ENCODE peak calls at places on chromosomes 11 and 22, in four cellular contexts. One of them, this sample, is unnamed.

GRCh38 chr22:28560005-28560742 is 119.5 kb downstream of the TTC28 start:
- DNase-seq in cardiac fibroblast: peak
- DNase-seq in MM.1S: no peak
- DNase-seq in right atrium auricular region: no peak
- DNase-seq in this sample: no peak

GRCh38 chr11:87213444-87213843 is 175.7 kb downstream of the TMEM135 start:
- DNase-seq in cardiac fibroblast: no peak
- DNase-seq in MM.1S: peak
- DNase-seq in right atrium auricular region: no peak
- DNase-seq in this sample: no peak

GRCh38 chr11:116446542-116446941 is 326.2 kb downstream of the BUD13 start:
- DNase-seq in cardiac fibroblast: no peak
- DNase-seq in MM.1S: no peak
- DNase-seq in right atrium auricular region: no peak
- DNase-seq in this sample: no peak

GRCh38 chr22:25008666-25009065 is 56.1 kb downstream of the KIAA1671 start:
- DNase-seq in cardiac fibroblast: no peak
- DNase-seq in MM.1S: no peak
- DNase-seq in right atrium auricular region: no peak
- DNase-seq in this sample: no peak

GRCh38 chr22:37304595-37305343 is 22.5 kb downstream of the CYTH4 start:
- DNase-seq in cardiac fibroblast: peak
- DNase-seq in MM.1S: no peak
- DNase-seq in right atrium auricular region: no peak
- DNase-seq in this sample: no peak

GRCh38 chr11:10275714-10276113 is 18.3 kb downstream of the SBF2 start:
- DNase-seq in cardiac fibroblast: peak
- DNase-seq in MM.1S: no peak
- DNase-seq in right atrium auricular region: no peak
- DNase-seq in this sample: no peak

GRCh38 chr22:32615874-32616564 is 141.4 kb downstream of the FBXO7 start:
- DNase-seq in cardiac fibroblast: no peak
- DNase-seq in MM.1S: no peak
- DNase-seq in right atrium auricular region: no peak
- DNase-seq in this sample: no peak

GRCh38 chr22:35523167-35523928 is 17.3 kb upstream of the RASD2 start:
- DNase-seq in cardiac fibroblast: no peak
- DNase-seq in MM.1S: peak
- DNase-seq in right atrium auricular region: no peak
- DNase-seq in this sample: no peak

GRCh38 chr11:1559103-1559951 is 12.7 kb downstream of the DUSP8 start:
- DNase-seq in cardiac fibroblast: peak
- DNase-seq in MM.1S: no peak
- DNase-seq in right atrium auricular region: peak
- DNase-seq in this sample: no peak

GRCh38 chr11:2700415-2701211 is 819 bp upstream of the KCNQ1OT1 start:
- DNase-seq in cardiac fibroblast: peak
- DNase-seq in MM.1S: peak
- DNase-seq in right atrium auricular region: peak
- DNase-seq in this sample: peak

GRCh38 chr11:6828103-6828502 is 17.4 kb upstream of the OR10A5 start:
- DNase-seq in cardiac fibroblast: no peak
- DNase-seq in MM.1S: no peak
- DNase-seq in right atrium auricular region: no peak
- DNase-seq in this sample: no peak

GRCh38 chr11:34783816-34784317 is 132.3 kb downstream of the APIP start:
- DNase-seq in cardiac fibroblast: no peak
- DNase-seq in MM.1S: peak
- DNase-seq in right atrium auricular region: no peak
- DNase-seq in this sample: no peak

GRCh38 chr22:36577019-36577418 is 48.1 kb upstream of the EIF3D start:
- DNase-seq in cardiac fibroblast: peak
- DNase-seq in MM.1S: no peak
- DNase-seq in right atrium auricular region: no peak
- DNase-seq in this sample: no peak

GRCh38 chr11:75237050-75237449 is 3.5 kb upstream of the TPBGL start:
- DNase-seq in cardiac fibroblast: no peak
- DNase-seq in MM.1S: no peak
- DNase-seq in right atrium auricular region: no peak
- DNase-seq in this sample: no peak

GRCh38 chr11:65560555-65561418 is 2.6 kb upstream of the LTBP3 start:
- DNase-seq in cardiac fibroblast: peak
- DNase-seq in MM.1S: no peak
- DNase-seq in right atrium auricular region: no peak
- DNase-seq in this sample: no peak

GRCh38 chr22:25763239-25763777 is 21.3 kb downstream of the MYO18B start:
- DNase-seq in cardiac fibroblast: peak
- DNase-seq in MM.1S: no peak
- DNase-seq in right atrium auricular region: no peak
- DNase-seq in this sample: no peak

GRCh38 chr11:34313099-34313517 is 44.7 kb downstream of the ABTB2 start:
- DNase-seq in cardiac fibroblast: peak
- DNase-seq in MM.1S: no peak
- DNase-seq in right atrium auricular region: no peak
- DNase-seq in this sample: peak

GRCh38 chr11:659532-660085 is 22.5 kb downstream of the DRD4 start:
- DNase-seq in cardiac fibroblast: no peak
- DNase-seq in MM.1S: no peak
- DNase-seq in right atrium auricular region: no peak
- DNase-seq in this sample: no peak

GRCh38 chr11:131041331-131042040 is 125.2 kb upstream of the SNX19 start:
- DNase-seq in cardiac fibroblast: peak
- DNase-seq in MM.1S: no peak
- DNase-seq in right atrium auricular region: no peak
- DNase-seq in this sample: no peak

GRCh38 chr11:16252373-16252772 is 104.0 kb downstream of the SOX6 start:
- DNase-seq in cardiac fibroblast: peak
- DNase-seq in MM.1S: no peak
- DNase-seq in right atrium auricular region: no peak
- DNase-seq in this sample: no peak

GRCh38 chr22:29956680-29957079 is 73.7 kb downstream of the MTMR3 start:
- DNase-seq in cardiac fibroblast: no peak
- DNase-seq in MM.1S: no peak
- DNase-seq in right atrium auricular region: no peak
- DNase-seq in this sample: no peak

GRCh38 chr11:84714316-84714780 is 912.8 kb downstream of the DLG2 start:
- DNase-seq in cardiac fibroblast: peak
- DNase-seq in MM.1S: peak
- DNase-seq in right atrium auricular region: no peak
- DNase-seq in this sample: no peak

GRCh38 chr11:12249590-12250260 is 127.6 kb upstream of the PARVA start:
- DNase-seq in cardiac fibroblast: peak
- DNase-seq in MM.1S: no peak
- DNase-seq in right atrium auricular region: no peak
- DNase-seq in this sample: no peak

GRCh38 chr11:11555228-11555627 is 66.6 kb downstream of the GALNT18 start:
- DNase-seq in cardiac fibroblast: no peak
- DNase-seq in MM.1S: no peak
- DNase-seq in right atrium auricular region: no peak
- DNase-seq in this sample: no peak

GRCh38 chr11:81986556-81987161 is 747.0 kb downstream of the FAM181B start:
- DNase-seq in cardiac fibroblast: no peak
- DNase-seq in MM.1S: no peak
- DNase-seq in right atrium auricular region: no peak
- DNase-seq in this sample: no peak

GRCh38 chr11:9990221-9990973 is 303.6 kb downstream of the SBF2 start:
- DNase-seq in cardiac fibroblast: peak
- DNase-seq in MM.1S: no peak
- DNase-seq in right atrium auricular region: no peak
- DNase-seq in this sample: no peak

GRCh38 chr22:36197601-36198146 is 3.9 kb downstream of the APOL4 start:
- DNase-seq in cardiac fibroblast: no peak
- DNase-seq in MM.1S: peak
- DNase-seq in right atrium auricular region: no peak
- DNase-seq in this sample: no peak

GRCh38 chr11:128411812-128412211 is 175.5 kb downstream of the ETS1 start:
- DNase-seq in cardiac fibroblast: no peak
- DNase-seq in MM.1S: no peak
- DNase-seq in right atrium auricular region: no peak
- DNase-seq in this sample: no peak

DNA sequence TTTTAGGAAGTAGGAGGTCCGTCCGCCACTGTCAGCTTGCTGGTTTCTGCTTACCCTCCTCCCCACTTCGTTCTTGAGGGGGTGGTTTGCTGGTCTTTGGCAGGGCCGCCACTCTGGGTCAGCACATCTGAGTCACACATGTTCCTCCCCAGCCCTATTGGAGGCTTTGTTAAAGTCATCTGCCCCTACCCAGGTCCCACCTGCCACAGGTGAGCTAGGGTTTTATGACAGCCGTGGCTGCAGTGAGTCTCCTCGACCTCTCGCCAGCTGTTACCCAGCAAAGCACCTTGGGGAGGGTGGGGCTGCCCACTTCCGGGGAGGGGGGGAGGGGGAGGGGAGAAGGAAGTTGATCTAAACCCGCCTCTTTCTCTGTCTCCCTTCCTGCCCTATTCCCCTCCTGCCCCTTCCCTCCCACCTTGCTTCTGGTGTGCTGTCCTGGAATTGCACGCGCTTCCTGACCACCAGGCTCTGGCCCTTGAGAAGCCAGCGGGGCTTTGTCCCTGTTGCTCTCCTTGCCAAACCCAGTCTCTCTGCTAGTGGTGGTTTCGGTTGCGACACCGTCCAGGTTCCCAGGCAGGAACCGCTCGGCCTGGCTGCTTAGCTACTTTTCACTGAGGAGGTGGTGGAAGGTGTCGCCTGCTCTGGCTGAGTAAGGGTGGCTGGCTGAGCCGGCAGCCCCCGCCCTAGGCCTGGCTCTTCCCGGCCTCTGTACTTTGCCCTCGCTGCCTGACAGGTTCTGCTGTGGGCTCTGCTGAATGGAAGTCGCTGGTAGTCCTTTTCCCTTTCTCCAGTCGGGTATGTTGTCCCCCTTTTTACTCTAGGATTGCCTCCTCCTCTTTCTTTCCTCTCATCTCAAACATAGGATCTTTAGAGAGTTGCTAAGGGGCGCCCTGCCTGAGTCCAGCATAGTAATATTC is 28.5 kb downstream of the RCOR2 start:
- DNase-seq in cardiac fibroblast: peak
- DNase-seq in MM.1S: peak
- DNase-seq in right atrium auricular region: peak
- DNase-seq in this sample: peak
- TF ChIP-seq CTCF in cardiac fibroblast: no peak
- TF ChIP-seq CTCF in MM.1S: no peak
- TF ChIP-seq CTCF in right atrium auricular region: no peak
- TF ChIP-seq CTCF in this sample: no peak

DNA sequence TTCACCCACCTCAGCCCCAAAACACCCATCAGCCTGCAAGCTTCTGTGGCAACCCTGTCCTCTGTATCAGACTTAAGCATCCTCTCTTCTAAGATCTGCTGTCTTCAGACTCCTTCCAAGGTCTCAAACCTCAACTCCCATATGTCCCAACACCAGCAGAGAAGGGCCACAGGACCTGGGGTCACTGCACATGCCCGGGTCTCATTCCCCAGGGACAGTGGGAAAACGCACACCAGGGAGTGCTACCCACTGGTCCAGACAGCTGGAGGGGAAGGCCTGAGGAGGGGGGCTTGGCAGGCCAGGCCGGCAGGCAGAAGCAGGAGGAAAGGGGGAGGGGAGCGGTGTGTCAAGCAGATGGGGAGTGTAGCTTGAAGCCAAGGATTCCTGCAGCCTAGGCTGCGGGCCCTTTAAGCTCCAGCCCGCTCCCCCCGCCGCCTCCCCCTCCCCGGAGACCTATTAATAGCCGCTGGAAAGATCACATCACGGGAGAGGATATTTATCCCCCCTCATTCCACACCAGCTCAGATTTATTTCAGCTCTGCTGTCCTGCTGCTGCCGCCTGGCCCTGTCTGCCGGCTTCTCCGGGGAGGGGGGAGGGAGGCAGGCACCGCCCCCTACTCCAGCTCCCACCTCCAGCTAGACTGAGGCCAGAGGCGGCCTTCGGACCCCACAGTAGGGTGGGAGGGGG is 16.7 kb downstream of the BCL9L start:
- DNase-seq in cardiac fibroblast: peak
- DNase-seq in MM.1S: no peak
- DNase-seq in right atrium auricular region: no peak
- DNase-seq in this sample: no peak
- H3K4me3 ChIP-seq in cardiac fibroblast: peak
- H3K4me3 ChIP-seq in MM.1S: no peak
- H3K4me3 ChIP-seq in right atrium auricular region: peak
- H3K4me3 ChIP-seq in this sample: no peak

GRCh38 chr11:95231126-95231880 is at the start of gene SESN3:
- DNase-seq in cardiac fibroblast: peak
- DNase-seq in MM.1S: peak
- DNase-seq in right atrium auricular region: peak
- DNase-seq in this sample: peak
- TF ChIP-seq CTCF in cardiac fibroblast: no peak
- TF ChIP-seq CTCF in MM.1S: no peak
- TF ChIP-seq CTCF in right atrium auricular region: no peak
- TF ChIP-seq CTCF in this sample: no peak

DNA sequence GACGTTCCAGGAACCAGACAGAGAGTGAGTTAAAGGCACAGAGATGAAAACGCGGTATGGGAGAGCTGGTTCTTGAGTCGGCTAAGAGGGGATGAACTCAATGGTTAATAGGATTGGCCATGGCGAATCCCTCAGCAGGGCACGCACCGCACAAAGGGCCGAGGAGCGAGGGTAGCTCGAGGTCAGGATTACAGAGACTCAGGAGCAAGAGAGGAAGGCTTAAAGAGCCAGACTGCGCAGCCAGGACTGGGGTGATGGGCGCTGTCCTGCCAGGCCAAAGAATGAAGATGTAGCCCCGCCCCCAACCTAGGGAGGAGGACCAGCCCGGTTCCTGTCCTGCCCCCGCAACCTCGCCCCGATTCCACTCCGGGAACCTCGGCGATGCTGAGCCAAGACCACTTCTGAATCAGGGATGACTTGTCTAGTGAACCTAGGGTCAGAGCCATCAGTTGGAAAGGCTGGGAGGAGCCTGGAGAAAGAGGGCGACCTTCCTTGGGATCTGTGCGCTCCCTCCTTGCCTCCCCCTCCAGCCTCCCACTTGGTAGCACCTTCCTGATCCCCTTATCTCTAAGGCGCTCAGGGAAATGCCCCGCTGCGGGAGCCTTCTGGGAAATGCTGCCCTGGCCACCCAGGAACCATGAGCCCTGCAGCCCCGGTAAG is at the start of gene PLEKHB1:
- DNase-seq in cardiac fibroblast: no peak
- DNase-seq in MM.1S: no peak
- DNase-seq in right atrium auricular region: no peak
- DNase-seq in this sample: no peak
- H3K4me3 ChIP-seq in cardiac fibroblast: no peak
- H3K4me3 ChIP-seq in MM.1S: no peak
- H3K4me3 ChIP-seq in right atrium auricular region: peak
- H3K4me3 ChIP-seq in this sample: no peak

DNA sequence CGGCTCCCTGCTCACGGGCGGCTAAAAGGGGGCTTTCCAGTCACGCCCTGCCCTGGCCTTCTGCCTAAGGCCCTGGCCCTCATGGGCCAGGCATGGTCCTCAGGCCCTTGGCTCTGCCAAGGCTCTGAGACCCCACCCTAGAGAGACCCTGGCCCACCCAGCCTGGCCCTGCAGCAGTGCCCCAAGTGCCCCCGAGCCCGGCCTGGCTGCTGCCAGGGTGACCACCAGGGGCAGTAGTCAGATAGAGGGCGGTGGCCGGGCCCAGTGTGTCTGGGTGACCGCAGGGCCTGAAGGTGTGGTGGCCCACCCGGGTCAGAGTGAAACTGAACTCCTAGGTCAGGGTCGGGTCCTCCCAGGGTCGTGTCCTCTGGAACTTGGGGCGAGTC is 29.4 kb upstream of the CCDC188 start:
- DNase-seq in cardiac fibroblast: no peak
- DNase-seq in MM.1S: no peak
- DNase-seq in right atrium auricular region: no peak
- DNase-seq in this sample: no peak
- TF ChIP-seq CTCF in cardiac fibroblast: peak
- TF ChIP-seq CTCF in MM.1S: peak
- TF ChIP-seq CTCF in right atrium auricular region: no peak
- TF ChIP-seq CTCF in this sample: peak

This sample was measured in GM06990.